ENCODE peak calls at places on chromosomes 2 and 18, in ten cellular contexts. One of them, this sample, is unnamed.

GRCh38 chr2:143128681-143129580 is at the start of gene ARHGAP15:
- DNase-seq in EL: no peak
- DNase-seq in NCI-H526 treated with DMSO at 0.1 percent for 48 hours: no peak
- DNase-seq in body of pancreas: no peak
- DNase-seq in T-helper 2 cell: peak
- DNase-seq in progenitor cell of endocrine pancreas: no peak
- DNase-seq in ovary: no peak
- DNase-seq in HTR-8/SVneo: no peak
- DNase-seq in activated T-helper 1 cell treated with anti-CD3 and anti-CD28 coated beads, Interleukin-12 subunit alpha, Interleukin-12 subunit beta, Interleukin-2, Interleukin-4 antibody, amounts not matched to agents 30 ng/mL and 10 ng/mL and 1 ng/mL, durations not matched to agents 14 hours and 24 hours and 36 hours: peak
- DNase-seq in ELR: no peak
- DNase-seq in this sample: peak

GRCh38 chr2:11750422-11750821 is 4.0 kb downstream of the LPIN1 start:
- DNase-seq in ELR: peak
- DNase-seq in EL: peak
- DNase-seq in body of pancreas: no peak
- DNase-seq in NCI-H526 treated with DMSO at 0.1 percent for 48 hours: peak
- DNase-seq in progenitor cell of endocrine pancreas: no peak
- DNase-seq in T-helper 2 cell: no peak
- DNase-seq in activated T-helper 1 cell treated with anti-CD3 and anti-CD28 coated beads, Interleukin-12 subunit alpha, Interleukin-12 subunit beta, Interleukin-2, Interleukin-4 antibody, amounts not matched to agents 30 ng/mL and 10 ng/mL and 1 ng/mL, durations not matched to agents 14 hours and 24 hours and 36 hours: peak
- DNase-seq in HTR-8/SVneo: no peak
- DNase-seq in ovary: no peak
- DNase-seq in this sample: peak

GRCh38 chr2:25369439-25369838 is 27.7 kb upstream of the DNMT3A start:
- DNase-seq in EL: no peak
- DNase-seq in T-helper 2 cell: no peak
- DNase-seq in body of pancreas: no peak
- DNase-seq in activated T-helper 1 cell treated with anti-CD3 and anti-CD28 coated beads, Interleukin-12 subunit alpha, Interleukin-12 subunit beta, Interleukin-2, Interleukin-4 antibody, amounts not matched to agents 30 ng/mL and 10 ng/mL and 1 ng/mL, durations not matched to agents 14 hours and 24 hours and 36 hours: no peak
- DNase-seq in ELR: peak
- DNase-seq in progenitor cell of endocrine pancreas: no peak
- DNase-seq in HTR-8/SVneo: no peak
- DNase-seq in ovary: no peak
- DNase-seq in NCI-H526 treated with DMSO at 0.1 percent for 48 hours: no peak
- DNase-seq in this sample: no peak

GRCh38 chr2:69570474-69570873 is 73.1 kb downstream of the AAK1 start:
- DNase-seq in activated T-helper 1 cell treated with anti-CD3 and anti-CD28 coated beads, Interleukin-12 subunit alpha, Interleukin-12 subunit beta, Interleukin-2, Interleukin-4 antibody, amounts not matched to agents 30 ng/mL and 10 ng/mL and 1 ng/mL, durations not matched to agents 14 hours and 24 hours and 36 hours: no peak
- DNase-seq in EL: no peak
- DNase-seq in body of pancreas: no peak
- DNase-seq in progenitor cell of endocrine pancreas: no peak
- DNase-seq in NCI-H526 treated with DMSO at 0.1 percent for 48 hours: no peak
- DNase-seq in HTR-8/SVneo: no peak
- DNase-seq in ELR: no peak
- DNase-seq in ovary: no peak
- DNase-seq in T-helper 2 cell: no peak
- DNase-seq in this sample: no peak

GRCh38 chr2:9640403-9641104 is 9.8 kb upstream of the YWHAQ start:
- DNase-seq in EL: no peak
- DNase-seq in T-helper 2 cell: no peak
- DNase-seq in activated T-helper 1 cell treated with anti-CD3 and anti-CD28 coated beads, Interleukin-12 subunit alpha, Interleukin-12 subunit beta, Interleukin-2, Interleukin-4 antibody, amounts not matched to agents 30 ng/mL and 10 ng/mL and 1 ng/mL, durations not matched to agents 14 hours and 24 hours and 36 hours: no peak
- DNase-seq in ovary: no peak
- DNase-seq in ELR: no peak
- DNase-seq in body of pancreas: no peak
- DNase-seq in HTR-8/SVneo: no peak
- DNase-seq in progenitor cell of endocrine pancreas: no peak
- DNase-seq in NCI-H526 treated with DMSO at 0.1 percent for 48 hours: no peak
- DNase-seq in this sample: no peak

GRCh38 chr2:134670955-134671354 is 47.8 kb downstream of the TMEM163 start:
- DNase-seq in ovary: peak
- DNase-seq in T-helper 2 cell: no peak
- DNase-seq in body of pancreas: peak
- DNase-seq in activated T-helper 1 cell treated with anti-CD3 and anti-CD28 coated beads, Interleukin-12 subunit alpha, Interleukin-12 subunit beta, Interleukin-2, Interleukin-4 antibody, amounts not matched to agents 30 ng/mL and 10 ng/mL and 1 ng/mL, durations not matched to agents 14 hours and 24 hours and 36 hours: no peak
- DNase-seq in EL: no peak
- DNase-seq in ELR: no peak
- DNase-seq in progenitor cell of endocrine pancreas: no peak
- DNase-seq in HTR-8/SVneo: no peak
- DNase-seq in NCI-H526 treated with DMSO at 0.1 percent for 48 hours: no peak
- DNase-seq in this sample: no peak

GRCh38 chr2:5692561-5693287 is 540 bp downstream of the SOX11 start:
- DNase-seq in ELR: no peak
- DNase-seq in HTR-8/SVneo: no peak
- DNase-seq in T-helper 2 cell: no peak
- DNase-seq in body of pancreas: no peak
- DNase-seq in EL: no peak
- DNase-seq in ovary: no peak
- DNase-seq in NCI-H526 treated with DMSO at 0.1 percent for 48 hours: no peak
- DNase-seq in activated T-helper 1 cell treated with anti-CD3 and anti-CD28 coated beads, Interleukin-12 subunit alpha, Interleukin-12 subunit beta, Interleukin-2, Interleukin-4 antibody, amounts not matched to agents 30 ng/mL and 10 ng/mL and 1 ng/mL, durations not matched to agents 14 hours and 24 hours and 36 hours: no peak
- DNase-seq in progenitor cell of endocrine pancreas: peak
- DNase-seq in this sample: no peak

GRCh38 chr18:79818631-79819030 is 20.9 kb downstream of the KCNG2 start:
- DNase-seq in activated T-helper 1 cell treated with anti-CD3 and anti-CD28 coated beads, Interleukin-12 subunit alpha, Interleukin-12 subunit beta, Interleukin-2, Interleukin-4 antibody, amounts not matched to agents 30 ng/mL and 10 ng/mL and 1 ng/mL, durations not matched to agents 14 hours and 24 hours and 36 hours: no peak
- DNase-seq in ovary: no peak
- DNase-seq in EL: no peak
- DNase-seq in progenitor cell of endocrine pancreas: no peak
- DNase-seq in ELR: no peak
- DNase-seq in body of pancreas: no peak
- DNase-seq in NCI-H526 treated with DMSO at 0.1 percent for 48 hours: no peak
- DNase-seq in T-helper 2 cell: no peak
- DNase-seq in HTR-8/SVneo: no peak
- DNase-seq in this sample: no peak

GRCh38 chr2:23385748-23386421 is 906 bp downstream of the KLHL29 start:
- DNase-seq in HTR-8/SVneo: peak
- DNase-seq in NCI-H526 treated with DMSO at 0.1 percent for 48 hours: no peak
- DNase-seq in T-helper 2 cell: no peak
- DNase-seq in ELR: peak
- DNase-seq in body of pancreas: no peak
- DNase-seq in EL: peak
- DNase-seq in activated T-helper 1 cell treated with anti-CD3 and anti-CD28 coated beads, Interleukin-12 subunit alpha, Interleukin-12 subunit beta, Interleukin-2, Interleukin-4 antibody, amounts not matched to agents 30 ng/mL and 10 ng/mL and 1 ng/mL, durations not matched to agents 14 hours and 24 hours and 36 hours: no peak
- DNase-seq in ovary: peak
- DNase-seq in progenitor cell of endocrine pancreas: peak
- DNase-seq in this sample: no peak

GRCh38 chr2:96527052-96527964 is 9.2 kb upstream of the ARID5A start:
- DNase-seq in NCI-H526 treated with DMSO at 0.1 percent for 48 hours: no peak
- DNase-seq in progenitor cell of endocrine pancreas: no peak
- DNase-seq in EL: peak
- DNase-seq in ELR: peak
- DNase-seq in activated T-helper 1 cell treated with anti-CD3 and anti-CD28 coated beads, Interleukin-12 subunit alpha, Interleukin-12 subunit beta, Interleukin-2, Interleukin-4 antibody, amounts not matched to agents 30 ng/mL and 10 ng/mL and 1 ng/mL, durations not matched to agents 14 hours and 24 hours and 36 hours: peak
- DNase-seq in ovary: peak
- DNase-seq in T-helper 2 cell: no peak
- DNase-seq in body of pancreas: no peak
- DNase-seq in HTR-8/SVneo: peak
- DNase-seq in this sample: peak

GRCh38 chr2:66851449-66851872 is 416.5 kb downstream of the MEIS1 start:
- DNase-seq in HTR-8/SVneo: no peak
- DNase-seq in NCI-H526 treated with DMSO at 0.1 percent for 48 hours: no peak
- DNase-seq in progenitor cell of endocrine pancreas: no peak
- DNase-seq in T-helper 2 cell: no peak
- DNase-seq in ELR: peak
- DNase-seq in body of pancreas: peak
- DNase-seq in activated T-helper 1 cell treated with anti-CD3 and anti-CD28 coated beads, Interleukin-12 subunit alpha, Interleukin-12 subunit beta, Interleukin-2, Interleukin-4 antibody, amounts not matched to agents 30 ng/mL and 10 ng/mL and 1 ng/mL, durations not matched to agents 14 hours and 24 hours and 36 hours: no peak
- DNase-seq in EL: peak
- DNase-seq in ovary: no peak
- DNase-seq in this sample: no peak

GRCh38 chr2:71471276-71471675 is 17.9 kb downstream of the DYSF start:
- DNase-seq in activated T-helper 1 cell treated with anti-CD3 and anti-CD28 coated beads, Interleukin-12 subunit alpha, Interleukin-12 subunit beta, Interleukin-2, Interleukin-4 antibody, amounts not matched to agents 30 ng/mL and 10 ng/mL and 1 ng/mL, durations not matched to agents 14 hours and 24 hours and 36 hours: no peak
- DNase-seq in ELR: peak
- DNase-seq in ovary: no peak
- DNase-seq in HTR-8/SVneo: peak
- DNase-seq in progenitor cell of endocrine pancreas: no peak
- DNase-seq in body of pancreas: no peak
- DNase-seq in T-helper 2 cell: no peak
- DNase-seq in NCI-H526 treated with DMSO at 0.1 percent for 48 hours: no peak
- DNase-seq in EL: peak
- DNase-seq in this sample: no peak

GRCh38 chr2:42339191-42339912 is 21.7 kb downstream of the COX7A2L start:
- DNase-seq in body of pancreas: no peak
- DNase-seq in T-helper 2 cell: no peak
- DNase-seq in NCI-H526 treated with DMSO at 0.1 percent for 48 hours: no peak
- DNase-seq in ovary: no peak
- DNase-seq in activated T-helper 1 cell treated with anti-CD3 and anti-CD28 coated beads, Interleukin-12 subunit alpha, Interleukin-12 subunit beta, Interleukin-2, Interleukin-4 antibody, amounts not matched to agents 30 ng/mL and 10 ng/mL and 1 ng/mL, durations not matched to agents 14 hours and 24 hours and 36 hours: no peak
- DNase-seq in HTR-8/SVneo: no peak
- DNase-seq in ELR: no peak
- DNase-seq in EL: no peak
- DNase-seq in progenitor cell of endocrine pancreas: no peak
- DNase-seq in this sample: no peak

GRCh38 chr2:170449034-170449433 is 266.1 kb upstream of the SP5 start:
- DNase-seq in NCI-H526 treated with DMSO at 0.1 percent for 48 hours: no peak
- DNase-seq in EL: no peak
- DNase-seq in progenitor cell of endocrine pancreas: no peak
- DNase-seq in HTR-8/SVneo: no peak
- DNase-seq in ovary: no peak
- DNase-seq in ELR: no peak
- DNase-seq in activated T-helper 1 cell treated with anti-CD3 and anti-CD28 coated beads, Interleukin-12 subunit alpha, Interleukin-12 subunit beta, Interleukin-2, Interleukin-4 antibody, amounts not matched to agents 30 ng/mL and 10 ng/mL and 1 ng/mL, durations not matched to agents 14 hours and 24 hours and 36 hours: no peak
- DNase-seq in T-helper 2 cell: no peak
- DNase-seq in body of pancreas: no peak
- DNase-seq in this sample: no peak

GRCh38 chr18:44807766-44808165 is 127.1 kb downstream of the SETBP1 start:
- DNase-seq in EL: no peak
- DNase-seq in body of pancreas: peak
- DNase-seq in ovary: no peak
- DNase-seq in progenitor cell of endocrine pancreas: no peak
- DNase-seq in HTR-8/SVneo: no peak
- DNase-seq in ELR: no peak
- DNase-seq in T-helper 2 cell: no peak
- DNase-seq in NCI-H526 treated with DMSO at 0.1 percent for 48 hours: no peak
- DNase-seq in activated T-helper 1 cell treated with anti-CD3 and anti-CD28 coated beads, Interleukin-12 subunit alpha, Interleukin-12 subunit beta, Interleukin-2, Interleukin-4 antibody, amounts not matched to agents 30 ng/mL and 10 ng/mL and 1 ng/mL, durations not matched to agents 14 hours and 24 hours and 36 hours: no peak
- DNase-seq in this sample: no peak